ENCODE peak calls at places on chromosomes 16 and 17, in four cellular contexts. One of them, this sample, is unnamed.

GRCh38 chr17:15919466-15919865 is 25.5 kb upstream of the ADORA2B start:
- DNase-seq in H1: no peak
- DNase-seq in K562: no peak
- DNase-seq in SK-N-SH: no peak
- DNase-seq in this sample: peak

GRCh38 chr16:60246055-60246454 is 1511.9 kb upstream of the GOT2 start:
- DNase-seq in H1: no peak
- DNase-seq in K562: no peak
- DNase-seq in SK-N-SH: no peak
- DNase-seq in this sample: no peak

GRCh38 chr17:64504769-64505319 is 1.2 kb downstream of the DDX5 start:
- DNase-seq in H1: no peak
- DNase-seq in K562: no peak
- DNase-seq in SK-N-SH: no peak
- DNase-seq in this sample: no peak

GRCh38 chr17:10673318-10673717 is 16.2 kb upstream of the MYH3 start:
- DNase-seq in H1: no peak
- DNase-seq in K562: no peak
- DNase-seq in SK-N-SH: no peak
- DNase-seq in this sample: no peak

GRCh38 chr17:81397314-81398169 is 2.3 kb downstream of the BAHCC1 start:
- DNase-seq in H1: no peak
- DNase-seq in K562: no peak
- DNase-seq in SK-N-SH: peak
- DNase-seq in this sample: peak

GRCh38 chr16:75322706-75323105 is 71.3 kb upstream of the BCAR1 start:
- DNase-seq in H1: no peak
- DNase-seq in K562: no peak
- DNase-seq in SK-N-SH: no peak
- DNase-seq in this sample: no peak

GRCh38 chr17:37373530-37374159 is 2.1 kb upstream of the C17orf78 start:
- DNase-seq in H1: peak
- DNase-seq in K562: peak
- DNase-seq in SK-N-SH: peak
- DNase-seq in this sample: peak

GRCh38 chr17:79815836-79816371 is 19.0 kb upstream of the CBX8 start:
- DNase-seq in H1: no peak
- DNase-seq in K562: no peak
- DNase-seq in SK-N-SH: no peak
- DNase-seq in this sample: no peak

GRCh38 chr17:42819939-42820535 is 4.0 kb downstream of the BECN1 start:
- DNase-seq in H1: no peak
- DNase-seq in K562: peak
- DNase-seq in SK-N-SH: peak
- DNase-seq in this sample: peak

GRCh38 chr16:53714080-53715050 is 10.4 kb downstream of the FTO start:
- DNase-seq in H1: no peak
- DNase-seq in K562: no peak
- DNase-seq in SK-N-SH: no peak
- DNase-seq in this sample: no peak

GRCh38 chr17:76700627-76701470 is 9.9 kb downstream of the MXRA7 start:
- DNase-seq in H1: no peak
- DNase-seq in K562: no peak
- DNase-seq in SK-N-SH: peak
- DNase-seq in this sample: peak

GRCh38 chr17:59617141-59617757 is 2.4 kb upstream of the CLTC start:
- DNase-seq in H1: no peak
- DNase-seq in K562: no peak
- DNase-seq in SK-N-SH: no peak
- DNase-seq in this sample: no peak

GRCh38 chr17:56510554-56511342 is 82.8 kb upstream of the NOG start:
- DNase-seq in H1: no peak
- DNase-seq in K562: no peak
- DNase-seq in SK-N-SH: no peak
- DNase-seq in this sample: no peak

GRCh38 chr17:21275047-21275578 is 9.4 kb upstream of the MAP2K3 start:
- DNase-seq in H1: no peak
- DNase-seq in K562: peak
- DNase-seq in SK-N-SH: peak
- DNase-seq in this sample: no peak

GRCh38 chr17:30345527-30346075 is 11.7 kb upstream of the TMIGD1 start:
- DNase-seq in H1: no peak
- DNase-seq in K562: peak
- DNase-seq in SK-N-SH: no peak
- DNase-seq in this sample: no peak

GRCh38 chr16:14358697-14359305 is 271.3 kb downstream of the PARN start:
- DNase-seq in H1: no peak
- DNase-seq in K562: no peak
- DNase-seq in SK-N-SH: no peak
- DNase-seq in this sample: no peak

DNA sequence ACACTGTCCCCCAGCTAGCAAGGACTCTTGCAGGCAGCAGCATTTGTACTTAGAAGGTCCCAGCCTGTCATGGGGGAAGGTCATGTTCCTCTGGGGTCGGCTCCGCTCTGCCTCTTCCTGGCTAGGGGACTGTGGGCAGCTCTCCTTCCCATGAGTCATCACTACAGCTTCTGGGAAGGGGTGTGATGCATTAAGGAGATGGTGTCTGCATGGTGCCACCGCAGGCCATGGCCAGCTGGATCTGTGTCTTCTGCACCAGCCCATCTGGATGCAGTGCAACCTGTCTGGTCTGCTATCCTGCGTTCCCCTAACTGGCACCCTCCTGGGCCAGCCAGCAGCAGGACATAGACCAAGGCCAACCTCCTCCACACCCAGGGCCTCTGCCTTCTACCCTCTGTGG is 6.3 kb downstream of the STARD3 start:
- DNase-seq in H1: no peak
- DNase-seq in K562: no peak
- DNase-seq in SK-N-SH: no peak
- DNase-seq in this sample: no peak
- TF ChIP-seq TEAD4 in H1: no peak
- TF ChIP-seq TEAD4 in K562: no peak
- TF ChIP-seq TEAD4 in SK-N-SH: no peak
- TF ChIP-seq TEAD4 in this sample: no peak

GRCh38 chr17:44850612-44851011 is 2.9 kb downstream of the HIGD1B start:
- DNase-seq in H1: no peak
- DNase-seq in K562: no peak
- DNase-seq in SK-N-SH: no peak
- DNase-seq in this sample: no peak
- TF ChIP-seq TEAD4 in H1: no peak
- TF ChIP-seq TEAD4 in K562: no peak
- TF ChIP-seq TEAD4 in SK-N-SH: no peak
- TF ChIP-seq TEAD4 in this sample: no peak

GRCh38 chr17:2423271-2423670 is 22.4 kb upstream of the MNT start:
- DNase-seq in H1: no peak
- DNase-seq in K562: no peak
- DNase-seq in SK-N-SH: no peak
- DNase-seq in this sample: no peak

GRCh38 chr17:2418572-2418971 is 17.7 kb upstream of the MNT start:
- DNase-seq in H1: no peak
- DNase-seq in K562: no peak
- DNase-seq in SK-N-SH: no peak
- DNase-seq in this sample: no peak

GRCh38 chr17:2420131-2420530 is 19.3 kb upstream of the MNT start:
- DNase-seq in H1: no peak
- DNase-seq in K562: no peak
- DNase-seq in SK-N-SH: no peak
- DNase-seq in this sample: no peak

GRCh38 chr17:2419526-2419925 is 18.7 kb upstream of the MNT start:
- DNase-seq in H1: no peak
- DNase-seq in K562: no peak
- DNase-seq in SK-N-SH: no peak
- DNase-seq in this sample: no peak

DNA sequence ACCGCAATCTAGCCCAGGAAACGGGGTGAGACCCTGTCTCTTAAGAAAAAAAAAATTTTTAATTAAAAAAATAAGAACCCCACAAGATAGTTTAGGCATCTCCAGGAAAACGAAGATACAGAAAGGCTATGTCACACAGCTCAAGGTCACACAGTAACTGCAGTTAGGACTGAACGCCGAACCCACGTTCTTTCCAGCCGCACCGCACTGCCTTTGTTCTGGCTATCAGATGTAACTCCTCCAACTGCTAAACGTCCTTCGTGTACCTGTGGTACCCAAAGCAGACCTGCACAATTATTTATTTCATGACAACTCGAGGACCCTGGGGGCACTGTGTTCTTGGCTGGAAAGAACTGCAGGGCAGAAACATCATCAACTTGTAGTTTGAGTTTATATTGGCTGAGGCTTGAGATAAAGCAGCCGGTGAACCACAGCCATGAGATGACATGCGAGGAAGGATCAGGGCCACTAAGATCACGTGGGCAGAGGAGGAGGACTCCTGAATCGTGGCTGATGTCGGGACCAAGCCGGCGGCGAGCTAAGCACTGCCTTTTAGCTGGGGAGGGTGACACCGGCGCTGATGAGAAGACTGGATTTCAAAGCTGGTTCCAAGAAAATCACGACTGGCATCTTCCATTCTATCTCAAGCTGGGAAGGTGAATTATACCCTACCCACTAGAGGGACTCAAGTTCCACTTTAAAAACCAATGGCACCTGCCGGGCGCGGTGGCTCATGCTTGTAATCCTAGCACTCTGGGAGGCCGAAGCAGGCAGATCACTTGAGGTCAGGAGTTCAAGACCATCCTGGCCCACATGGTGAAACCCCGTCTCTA is 20.7 kb upstream of the MNT start:
- DNase-seq in H1: no peak
- DNase-seq in K562: no peak
- DNase-seq in SK-N-SH: no peak
- DNase-seq in this sample: peak
- TF ChIP-seq TEAD4 in H1: no peak
- TF ChIP-seq TEAD4 in K562: no peak
- TF ChIP-seq TEAD4 in SK-N-SH: no peak
- TF ChIP-seq TEAD4 in this sample: no peak

GRCh38 chr17:57670769-57671545 is 74.1 kb downstream of the CCDC182 start:
- DNase-seq in H1: no peak
- DNase-seq in K562: no peak
- DNase-seq in SK-N-SH: no peak
- DNase-seq in this sample: no peak
- TF ChIP-seq TEAD4 in H1: no peak
- TF ChIP-seq TEAD4 in K562: no peak
- TF ChIP-seq TEAD4 in SK-N-SH: no peak
- TF ChIP-seq TEAD4 in this sample: no peak

GRCh38 chr17:1123397-1124237 is 56.2 kb downstream of the ABR start:
- DNase-seq in H1: no peak
- DNase-seq in K562: no peak
- DNase-seq in SK-N-SH: peak
- DNase-seq in this sample: peak
- TF ChIP-seq TEAD4 in H1: no peak
- TF ChIP-seq TEAD4 in K562: no peak
- TF ChIP-seq TEAD4 in SK-N-SH: no peak
- TF ChIP-seq TEAD4 in this sample: no peak

DNA sequence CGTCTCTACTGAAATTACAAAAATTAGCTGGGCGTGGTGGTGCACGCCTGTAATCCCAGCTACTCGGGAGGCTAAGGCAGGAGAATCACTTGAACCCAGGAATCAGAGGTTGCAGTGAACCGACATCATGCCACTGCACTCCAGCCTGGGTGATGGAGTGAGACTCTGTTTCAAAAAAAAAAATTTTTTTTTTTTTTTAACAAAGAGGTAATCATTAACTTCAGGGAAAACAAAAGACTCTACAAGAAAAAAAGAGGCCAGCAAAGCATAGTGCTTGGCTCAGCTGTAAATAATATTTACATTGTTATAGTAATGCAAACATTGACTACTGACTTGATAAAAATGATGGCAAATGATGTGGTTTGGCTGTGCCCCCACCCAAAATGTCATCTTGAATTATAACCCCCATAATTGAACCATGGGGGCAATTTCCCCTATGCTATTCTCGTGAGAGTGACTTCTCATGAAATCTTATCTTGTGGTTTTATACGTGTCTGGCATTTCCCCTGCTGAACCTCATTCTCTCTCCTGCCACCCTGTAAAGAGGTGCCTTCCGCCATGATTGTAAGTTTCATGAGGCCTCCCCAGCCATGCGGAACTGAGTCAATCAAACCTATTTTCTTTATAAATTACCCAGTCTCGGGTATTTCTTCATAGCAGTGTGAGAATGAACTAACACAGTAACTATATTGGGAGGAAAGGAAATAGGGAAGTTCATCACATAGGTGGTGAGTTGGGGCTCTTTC is 12.7 kb upstream of the SSTR2 start:
- DNase-seq in H1: no peak
- DNase-seq in K562: no peak
- DNase-seq in SK-N-SH: no peak
- DNase-seq in this sample: no peak
- TF ChIP-seq TEAD4 in H1: no peak
- TF ChIP-seq TEAD4 in K562: no peak
- TF ChIP-seq TEAD4 in SK-N-SH: no peak
- TF ChIP-seq TEAD4 in this sample: no peak

DNA sequence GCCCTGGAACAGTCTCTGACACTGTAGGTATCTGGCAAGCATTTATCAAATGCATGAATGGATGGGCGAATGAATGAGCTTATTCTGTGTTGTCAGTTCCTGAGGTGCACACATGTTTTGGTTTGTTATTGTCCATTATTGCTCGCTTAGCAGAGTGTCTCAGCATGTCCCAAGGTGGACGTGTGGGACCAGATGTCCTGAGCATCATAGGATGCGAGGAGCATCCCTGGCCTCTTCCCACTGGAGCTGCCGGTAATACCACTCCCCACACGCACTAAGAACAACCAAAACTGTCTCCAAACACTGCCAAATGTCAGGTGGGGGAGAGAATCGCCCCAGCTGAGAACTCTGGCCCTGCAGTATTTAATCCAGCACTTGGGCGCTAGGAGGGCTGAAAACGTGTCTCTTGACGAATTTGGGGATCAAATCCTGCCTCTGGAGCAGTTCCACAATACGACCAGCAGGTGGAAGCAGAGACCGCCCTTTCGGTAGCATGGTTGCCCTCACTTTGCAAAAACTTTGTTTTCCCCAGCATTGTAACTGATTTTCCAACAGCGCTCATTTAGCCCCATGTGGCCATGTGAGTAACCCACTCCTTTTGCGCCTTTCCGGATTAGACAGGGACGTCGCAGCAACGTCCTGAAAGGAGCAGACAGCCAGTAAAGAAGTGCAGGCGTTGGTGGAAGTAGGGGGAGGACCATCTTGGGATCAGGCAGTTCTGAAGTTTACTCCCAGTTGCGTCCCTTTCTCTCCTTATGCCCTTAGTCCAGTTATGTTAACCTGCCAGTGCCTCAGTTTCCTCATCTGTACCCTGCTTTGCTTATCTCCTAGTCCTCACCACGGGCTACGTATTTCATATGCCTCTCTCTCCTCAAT is 22.7 kb downstream of the TMEM114 start:
- DNase-seq in H1: peak
- DNase-seq in K562: peak
- DNase-seq in SK-N-SH: peak
- DNase-seq in this sample: peak
- TF ChIP-seq TEAD4 in H1: peak
- TF ChIP-seq TEAD4 in K562: peak
- TF ChIP-seq TEAD4 in SK-N-SH: no peak
- TF ChIP-seq TEAD4 in this sample: no peak